ENCODE peak calls at places on chromosomes 2 and 18, in four cellular contexts. One of them, this sample, is unnamed.

GRCh38 chr2:125224830-125225229 is 1199.7 kb downstream of the CNTNAP5 start:
- DNase-seq in GM23338: peak
- DNase-seq in HepG2: no peak
- DNase-seq in A549: no peak
- DNase-seq in this sample: no peak

GRCh38 chr2:237118731-237119130 is 33.0 kb downstream of the COPS8 start:
- DNase-seq in GM23338: no peak
- DNase-seq in HepG2: no peak
- DNase-seq in A549: no peak
- DNase-seq in this sample: no peak

GRCh38 chr2:240733803-240734495 is 42.3 kb downstream of the AQP12A start:
- DNase-seq in GM23338: no peak
- DNase-seq in HepG2: no peak
- DNase-seq in A549: peak
- DNase-seq in this sample: no peak

GRCh38 chr2:166112193-166112605 is 15.6 kb downstream of the SCN1A start:
- DNase-seq in GM23338: no peak
- DNase-seq in HepG2: no peak
- DNase-seq in A549: no peak
- DNase-seq in this sample: no peak

GRCh38 chr2:113768770-113769169 is 12.3 kb upstream of the SLC35F5 start:
- DNase-seq in GM23338: no peak
- DNase-seq in HepG2: no peak
- DNase-seq in A549: no peak
- DNase-seq in this sample: no peak

GRCh38 chr2:182504903-182505302 is 78.1 kb upstream of the PDE1A start:
- DNase-seq in GM23338: no peak
- DNase-seq in HepG2: no peak
- DNase-seq in A549: no peak
- DNase-seq in this sample: no peak

GRCh38 chr2:100256416-100256815 is 65.9 kb downstream of the LONRF2 start:
- DNase-seq in GM23338: no peak
- DNase-seq in HepG2: no peak
- DNase-seq in A549: no peak
- DNase-seq in this sample: no peak

GRCh38 chr18:7596133-7596532 is 29.0 kb downstream of the PTPRM start:
- DNase-seq in GM23338: no peak
- DNase-seq in HepG2: no peak
- DNase-seq in A549: no peak
- DNase-seq in this sample: no peak

GRCh38 chr2:137467246-137467862 is 496.9 kb upstream of the HNMT start:
- DNase-seq in GM23338: peak
- DNase-seq in HepG2: peak
- DNase-seq in A549: peak
- DNase-seq in this sample: peak

GRCh38 chr2:9232886-9233285 is 26.3 kb downstream of the ASAP2 start:
- DNase-seq in GM23338: no peak
- DNase-seq in HepG2: peak
- DNase-seq in A549: no peak
- DNase-seq in this sample: no peak
- TF ChIP-seq REST in GM23338: no peak
- TF ChIP-seq REST in HepG2: no peak
- TF ChIP-seq REST in A549: no peak
- TF ChIP-seq REST in this sample: no peak

DNA sequence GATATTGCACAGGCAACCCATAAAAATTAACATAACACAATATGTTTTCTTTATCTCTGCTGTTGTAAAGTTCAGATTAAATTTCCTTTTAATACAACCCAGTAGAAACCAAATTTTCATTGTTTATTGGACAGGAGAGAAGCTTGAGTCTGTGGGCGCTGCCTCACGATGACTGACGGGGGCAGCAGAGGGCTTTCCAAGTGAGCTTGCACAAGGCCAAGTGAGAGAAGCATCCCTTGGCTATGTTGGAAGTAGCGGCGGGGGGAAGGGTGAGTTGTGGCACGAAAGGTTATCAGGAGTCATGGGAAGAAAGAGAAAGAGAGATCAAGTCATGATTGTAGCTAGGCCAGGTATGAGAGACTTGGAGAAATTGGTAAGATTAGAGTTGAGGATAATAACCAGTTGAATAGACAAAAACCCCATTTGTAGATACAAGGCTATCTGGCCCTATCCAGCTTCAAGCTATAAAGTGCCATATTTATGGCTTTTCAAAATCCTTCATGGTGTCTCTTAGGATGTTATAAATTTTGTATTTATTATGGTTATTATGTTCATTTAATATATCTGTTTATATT is 413.7 kb upstream of the FAM98A start:
- DNase-seq in GM23338: peak
- DNase-seq in HepG2: peak
- DNase-seq in A549: peak
- DNase-seq in this sample: peak
- TF ChIP-seq CTCF in GM23338: peak
- TF ChIP-seq CTCF in HepG2: peak
- TF ChIP-seq CTCF in A549: peak
- TF ChIP-seq CTCF in this sample: peak

GRCh38 chr2:77099961-77100360 is 422.2 kb downstream of the LRRTM4 start:
- DNase-seq in GM23338: no peak
- DNase-seq in HepG2: no peak
- DNase-seq in A549: no peak
- DNase-seq in this sample: no peak
- H3K27ac ChIP-seq in GM23338: peak
- H3K27ac ChIP-seq in HepG2: no peak
- H3K27ac ChIP-seq in A549: no peak
- H3K27ac ChIP-seq in this sample: no peak

GRCh38 chr2:9264301-9264700 is 57.7 kb downstream of the ASAP2 start:
- DNase-seq in GM23338: no peak
- DNase-seq in HepG2: no peak
- DNase-seq in A549: no peak
- DNase-seq in this sample: no peak

GRCh38 chr2:9261231-9261883 is 54.7 kb downstream of the ASAP2 start:
- DNase-seq in GM23338: no peak
- DNase-seq in HepG2: no peak
- DNase-seq in A549: no peak
- DNase-seq in this sample: no peak

GRCh38 chr2:9262671-9263171 is 56.1 kb downstream of the ASAP2 start:
- DNase-seq in GM23338: no peak
- DNase-seq in HepG2: no peak
- DNase-seq in A549: no peak
- DNase-seq in this sample: no peak

GRCh38 chr2:9260411-9261037 is 53.9 kb downstream of the ASAP2 start:
- DNase-seq in GM23338: no peak
- DNase-seq in HepG2: no peak
- DNase-seq in A549: no peak
- DNase-seq in this sample: no peak

DNA sequence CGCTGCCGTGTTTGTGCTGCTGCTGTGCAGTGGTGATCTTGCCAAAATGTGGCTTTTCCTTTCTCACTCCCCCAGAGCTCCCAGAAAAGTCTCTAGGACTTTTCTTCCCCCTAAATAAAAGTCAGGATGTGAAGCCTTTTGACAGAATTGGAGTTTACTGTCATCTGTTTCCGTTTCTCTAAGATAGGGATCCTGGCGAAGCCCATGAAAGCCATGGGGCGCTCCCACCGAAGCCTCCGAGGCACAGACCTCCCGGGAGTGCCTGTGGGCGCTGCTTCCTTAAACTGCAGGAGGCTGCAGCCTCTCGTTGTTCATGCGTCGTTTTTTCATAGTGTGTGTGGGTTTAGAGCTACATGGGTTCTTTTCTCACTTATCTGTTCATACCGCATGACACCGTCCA is 56.8 kb downstream of the ASAP2 start:
- DNase-seq in GM23338: no peak
- DNase-seq in HepG2: no peak
- DNase-seq in A549: no peak
- DNase-seq in this sample: no peak
- TF ChIP-seq REST in GM23338: no peak
- TF ChIP-seq REST in HepG2: no peak
- TF ChIP-seq REST in A549: no peak
- TF ChIP-seq REST in this sample: no peak

DNA sequence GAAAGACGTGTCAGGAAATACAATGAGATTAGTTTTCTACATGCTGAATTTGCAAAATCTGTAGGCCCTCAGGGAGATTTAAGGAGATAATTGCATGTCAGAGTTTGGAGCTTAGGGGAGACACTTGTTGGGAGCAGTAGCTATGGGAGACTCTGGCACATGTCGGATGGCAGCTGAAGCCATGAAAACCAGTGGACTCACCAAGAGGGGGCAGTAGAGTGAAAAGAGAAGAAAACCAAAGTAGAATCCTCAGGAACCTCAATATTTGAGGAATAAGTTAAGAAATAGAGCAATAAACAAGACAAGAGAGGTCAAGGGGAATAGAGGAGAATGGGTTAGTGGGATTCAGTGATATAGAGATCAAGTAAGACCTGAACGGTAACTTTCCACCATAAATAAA is 24.8 kb downstream of the RUFY4 start:
- DNase-seq in GM23338: peak
- DNase-seq in HepG2: no peak
- DNase-seq in A549: no peak
- DNase-seq in this sample: no peak
- TF ChIP-seq CTCF in GM23338: peak
- TF ChIP-seq CTCF in HepG2: no peak
- TF ChIP-seq CTCF in A549: no peak
- TF ChIP-seq CTCF in this sample: peak